ENCODE peak calls at places on chromosomes 11 and 22, in seven cellular contexts. One of them, this sample, is unnamed.

GRCh38 chr11:119218141-119218878 is 12.2 kb downstream of the CBL start:
- DNase-seq in IMR-90: peak; percentile 99
- DNase-seq in right lobe of liver: no peak
- DNase-seq in ovary: no peak
- DNase-seq in PC-3: peak; percentile 99
- DNase-seq in fibroblast of lung: peak; percentile 99
- DNase-seq in cardiac muscle cell: no peak
- DNase-seq in this sample: no peak

GRCh38 chr11:119173453-119173852 is 4.9 kb downstream of the NLRX1 start:
- DNase-seq in PC-3: no peak
- DNase-seq in cardiac muscle cell: no peak
- DNase-seq in right lobe of liver: no peak
- DNase-seq in fibroblast of lung: no peak
- DNase-seq in IMR-90: no peak
- DNase-seq in ovary: no peak
- DNase-seq in this sample: no peak

GRCh38 chr11:70865356-70865755 is 387.0 kb downstream of the SHANK2 start:
- DNase-seq in PC-3: no peak
- DNase-seq in cardiac muscle cell: no peak
- DNase-seq in ovary: no peak
- DNase-seq in IMR-90: no peak
- DNase-seq in right lobe of liver: no peak
- DNase-seq in fibroblast of lung: no peak
- DNase-seq in this sample: no peak

GRCh38 chr11:131305005-131305404 is 65.4 kb upstream of the NTM start:
- DNase-seq in right lobe of liver: no peak
- DNase-seq in cardiac muscle cell: no peak
- DNase-seq in PC-3: no peak
- DNase-seq in fibroblast of lung: no peak
- DNase-seq in ovary: no peak
- DNase-seq in IMR-90: peak; percentile 57
- DNase-seq in this sample: no peak

GRCh38 chr22:49533886-49534285 is 293.8 kb downstream of the BRD1 start:
- DNase-seq in right lobe of liver: peak; percentile 28
- DNase-seq in PC-3: no peak
- DNase-seq in fibroblast of lung: no peak
- DNase-seq in IMR-90: no peak
- DNase-seq in cardiac muscle cell: no peak
- DNase-seq in ovary: no peak
- DNase-seq in this sample: no peak

GRCh38 chr11:74004046-74004693 is 4.7 kb downstream of the UCP3 start:
- DNase-seq in ovary: no peak
- DNase-seq in IMR-90: no peak
- DNase-seq in cardiac muscle cell: no peak
- DNase-seq in right lobe of liver: no peak
- DNase-seq in PC-3: no peak
- DNase-seq in fibroblast of lung: no peak
- DNase-seq in this sample: no peak

GRCh38 chr11:9750551-9750950 is 86.7 kb downstream of the SWAP70 start:
- DNase-seq in fibroblast of lung: no peak
- DNase-seq in right lobe of liver: no peak
- DNase-seq in ovary: no peak
- DNase-seq in IMR-90: no peak
- DNase-seq in cardiac muscle cell: no peak
- DNase-seq in PC-3: peak; percentile 20
- DNase-seq in this sample: no peak

GRCh38 chr11:130403967-130404366 is 24.4 kb downstream of the ADAMTS8 start:
- DNase-seq in right lobe of liver: no peak
- DNase-seq in IMR-90: no peak
- DNase-seq in fibroblast of lung: no peak
- DNase-seq in cardiac muscle cell: no peak
- DNase-seq in PC-3: no peak
- DNase-seq in ovary: no peak
- DNase-seq in this sample: no peak

GRCh38 chr11:77704029-77704428 is 66.4 kb upstream of the CLNS1A start:
- DNase-seq in PC-3: no peak
- DNase-seq in right lobe of liver: no peak
- DNase-seq in IMR-90: no peak
- DNase-seq in cardiac muscle cell: no peak
- DNase-seq in ovary: no peak
- DNase-seq in fibroblast of lung: no peak
- DNase-seq in this sample: no peak

GRCh38 chr11:86608251-86608799 is 64.1 kb downstream of the ME3 start:
- DNase-seq in IMR-90: peak; percentile 80
- DNase-seq in PC-3: peak; percentile 82
- DNase-seq in ovary: peak; percentile 79
- DNase-seq in right lobe of liver: peak; percentile 76
- DNase-seq in cardiac muscle cell: peak; percentile 61
- DNase-seq in fibroblast of lung: peak; percentile 68
- DNase-seq in this sample: peak; percentile 61

GRCh38 chr11:68066742-68067141 is 27.9 kb downstream of the TCIRG1 start:
- DNase-seq in fibroblast of lung: peak; percentile 40
- DNase-seq in cardiac muscle cell: no peak
- DNase-seq in right lobe of liver: peak; percentile 41
- DNase-seq in ovary: no peak
- DNase-seq in IMR-90: no peak
- DNase-seq in PC-3: no peak
- DNase-seq in this sample: no peak

GRCh38 chr22:23256986-23257888 is 76.9 kb downstream of the BCR start:
- DNase-seq in fibroblast of lung: no peak
- DNase-seq in right lobe of liver: peak; percentile 84
- DNase-seq in IMR-90: no peak
- DNase-seq in ovary: peak; percentile 78
- DNase-seq in PC-3: no peak
- DNase-seq in cardiac muscle cell: peak; percentile 49
- DNase-seq in this sample: peak; percentile 82

GRCh38 chr11:67705264-67705663 is 30.8 kb upstream of the ALDH3B2 start:
- DNase-seq in fibroblast of lung: no peak
- DNase-seq in cardiac muscle cell: no peak
- DNase-seq in PC-3: no peak
- DNase-seq in IMR-90: no peak
- DNase-seq in ovary: no peak
- DNase-seq in right lobe of liver: no peak
- DNase-seq in this sample: no peak

GRCh38 chr11:35363246-35364100 is 55.9 kb downstream of the SLC1A2 start:
- DNase-seq in cardiac muscle cell: no peak
- DNase-seq in IMR-90: no peak
- DNase-seq in ovary: peak; percentile 20
- DNase-seq in PC-3: no peak
- DNase-seq in fibroblast of lung: no peak
- DNase-seq in right lobe of liver: no peak
- DNase-seq in this sample: peak; percentile 51

GRCh38 chr11:114215871-114216803 is 80.1 kb upstream of the NNMT start:
- DNase-seq in ovary: no peak
- DNase-seq in cardiac muscle cell: peak; percentile 96
- DNase-seq in fibroblast of lung: no peak
- DNase-seq in PC-3: no peak
- DNase-seq in right lobe of liver: no peak
- DNase-seq in IMR-90: no peak
- DNase-seq in this sample: peak; percentile 69

GRCh38 chr22:46516638-46517037 is 20.8 kb downstream of the CELSR1 start:
- DNase-seq in fibroblast of lung: no peak
- DNase-seq in IMR-90: no peak
- DNase-seq in ovary: no peak
- DNase-seq in cardiac muscle cell: no peak
- DNase-seq in PC-3: no peak
- DNase-seq in right lobe of liver: no peak
- DNase-seq in this sample: no peak

GRCh38 chr11:18727499-18728236 is 1.7 kb upstream of the IGSF22 start:
- DNase-seq in IMR-90: peak; percentile 16
- DNase-seq in cardiac muscle cell: peak; percentile 65
- DNase-seq in ovary: peak; percentile 50
- DNase-seq in PC-3: peak; percentile 63
- DNase-seq in right lobe of liver: no peak
- DNase-seq in fibroblast of lung: peak; percentile 8
- DNase-seq in this sample: peak; percentile 31

GRCh38 chr11:6920702-6921101 is at the start of gene OR2D3:
- DNase-seq in right lobe of liver: no peak
- DNase-seq in fibroblast of lung: no peak
- DNase-seq in ovary: no peak
- DNase-seq in cardiac muscle cell: no peak
- DNase-seq in PC-3: no peak
- DNase-seq in IMR-90: no peak
- DNase-seq in this sample: no peak

GRCh38 chr11:19218801-19219460 is 17.1 kb upstream of the CSRP3 start:
- DNase-seq in PC-3: no peak
- DNase-seq in fibroblast of lung: peak; percentile 14
- DNase-seq in IMR-90: no peak
- DNase-seq in ovary: no peak
- DNase-seq in right lobe of liver: no peak
- DNase-seq in cardiac muscle cell: no peak
- DNase-seq in this sample: peak; percentile 74

GRCh38 chr11:61488651-61489291 is 19.8 kb upstream of the LRRC10B start:
- DNase-seq in cardiac muscle cell: peak; percentile 42
- DNase-seq in PC-3: peak; percentile 90
- DNase-seq in fibroblast of lung: peak; percentile 23
- DNase-seq in IMR-90: no peak
- DNase-seq in right lobe of liver: peak; percentile 97
- DNase-seq in ovary: peak; percentile 64
- DNase-seq in this sample: peak; percentile 90

GRCh38 chr11:64419818-64420485 is 61.0 kb downstream of the RPS6KA4 start:
- DNase-seq in right lobe of liver: no peak
- DNase-seq in cardiac muscle cell: no peak
- DNase-seq in fibroblast of lung: peak; percentile 19
- DNase-seq in IMR-90: no peak
- DNase-seq in PC-3: no peak
- DNase-seq in ovary: no peak
- DNase-seq in this sample: no peak

DNA sequence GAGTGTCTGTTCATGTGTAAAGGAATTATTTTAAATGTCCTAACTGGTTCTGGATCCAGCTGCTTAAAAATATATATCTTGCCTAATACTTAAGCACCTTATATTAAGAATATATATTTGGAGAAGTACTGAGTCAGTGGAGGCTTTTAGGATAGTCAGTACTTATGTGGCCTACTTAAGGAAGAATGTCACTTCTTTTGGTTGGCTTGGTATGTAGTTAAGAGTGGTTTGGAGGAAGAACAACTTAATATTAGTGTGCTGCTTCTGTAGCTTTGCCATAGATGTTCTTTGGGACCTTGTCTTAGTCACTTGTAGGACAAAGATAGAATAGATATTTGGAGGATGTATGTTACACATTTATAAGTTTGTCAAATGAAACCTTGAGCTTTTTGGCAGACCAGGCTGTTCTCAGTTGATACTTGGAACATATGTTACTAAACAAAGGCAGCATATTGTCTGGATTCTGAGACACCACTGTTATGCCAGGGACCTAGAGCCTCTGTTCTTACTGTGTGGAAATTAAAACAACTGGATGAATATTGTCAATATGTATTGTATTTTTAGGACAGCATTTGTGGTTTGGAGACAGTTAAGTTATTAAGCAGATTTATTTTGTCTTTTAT is 4.9 kb downstream of the HIPK3 start:
- DNase-seq in fibroblast of lung: peak; percentile 62
- DNase-seq in PC-3: peak; percentile 6
- DNase-seq in right lobe of liver: no peak
- DNase-seq in ovary: no peak
- DNase-seq in cardiac muscle cell: peak; percentile 8
- DNase-seq in IMR-90: peak; percentile 24
- DNase-seq in this sample: no peak
- H3K27ac ChIP-seq in fibroblast of lung: no peak overlapping the region
- H3K27ac ChIP-seq in PC-3: no peak overlapping the region
- H3K27ac ChIP-seq in right lobe of liver: no peak overlapping the region
- H3K27ac ChIP-seq in ovary: peak overlapping the region; percentile 56
- H3K27ac ChIP-seq in cardiac muscle cell: peak overlapping the region; percentile 75
- H3K27ac ChIP-seq in IMR-90: no peak overlapping the region
- H3K27ac ChIP-seq in this sample: no peak overlapping the region

DNA sequence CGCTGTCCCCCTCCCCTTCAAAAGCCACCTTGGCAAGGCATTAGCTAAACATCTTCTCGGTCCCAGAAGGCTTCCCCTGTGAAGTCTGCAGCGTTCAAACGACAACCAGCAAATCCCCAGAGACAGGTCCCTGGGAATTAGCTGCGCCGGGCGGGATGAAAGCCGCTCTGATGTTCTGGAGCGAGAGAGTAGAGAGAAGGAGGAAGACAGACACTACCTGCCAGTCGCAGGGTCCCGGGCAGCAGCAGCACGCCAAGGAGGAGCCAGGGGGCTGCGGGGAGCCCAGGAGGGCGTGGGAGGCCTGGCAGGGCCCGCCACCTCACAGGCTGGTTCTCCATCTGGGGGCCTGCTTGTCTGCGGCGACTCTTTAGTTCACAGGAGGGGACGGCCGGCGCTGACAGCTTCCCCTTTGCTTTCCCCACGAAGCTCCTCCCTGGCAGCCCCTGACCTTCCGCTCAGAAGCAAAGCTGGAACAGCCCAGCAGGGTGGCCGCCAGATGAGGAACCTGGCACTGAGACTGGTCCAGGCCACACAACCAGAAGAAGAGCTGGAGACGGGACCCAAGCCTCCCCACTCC is at the start of gene NFAM1:
- DNase-seq in cardiac muscle cell: no peak
- DNase-seq in IMR-90: no peak
- DNase-seq in ovary: no peak
- DNase-seq in PC-3: no peak
- DNase-seq in right lobe of liver: peak; percentile 65
- DNase-seq in fibroblast of lung: no peak
- DNase-seq in this sample: peak; percentile 85
- H3K4me3 ChIP-seq in cardiac muscle cell: no peak within 1 kb of the TSS
- H3K4me3 ChIP-seq in IMR-90: no peak within 1 kb of the TSS
- H3K4me3 ChIP-seq in ovary: no peak within 1 kb of the TSS
- H3K4me3 ChIP-seq in PC-3: no peak within 1 kb of the TSS
- H3K4me3 ChIP-seq in right lobe of liver: peak within 1 kb of the TSS; percentile 27
- H3K4me3 ChIP-seq in fibroblast of lung: no peak within 1 kb of the TSS
- H3K4me3 ChIP-seq in this sample: no peak within 1 kb of the TSS

GRCh38 chr11:121071456-121072236 is 29.4 kb upstream of the TECTA start:
- DNase-seq in right lobe of liver: no peak
- DNase-seq in cardiac muscle cell: peak; percentile 29
- DNase-seq in fibroblast of lung: no peak
- DNase-seq in IMR-90: no peak
- DNase-seq in PC-3: no peak
- DNase-seq in ovary: no peak
- DNase-seq in this sample: no peak
- H3K27ac ChIP-seq in right lobe of liver: no peak overlapping the region
- H3K27ac ChIP-seq in cardiac muscle cell: peak overlapping the region; percentile 38
- H3K27ac ChIP-seq in fibroblast of lung: no peak overlapping the region
- H3K27ac ChIP-seq in IMR-90: no peak overlapping the region
- H3K27ac ChIP-seq in PC-3: no peak overlapping the region
- H3K27ac ChIP-seq in ovary: peak overlapping the region; percentile 61
- H3K27ac ChIP-seq in this sample: peak overlapping the region; percentile 64

GRCh38 chr11:111417011-111417765 is 38.1 kb upstream of the POU2AF1 start:
- DNase-seq in ovary: no peak
- DNase-seq in cardiac muscle cell: no peak
- DNase-seq in IMR-90: peak; percentile 73
- DNase-seq in right lobe of liver: no peak
- DNase-seq in fibroblast of lung: no peak
- DNase-seq in PC-3: no peak
- DNase-seq in this sample: no peak

GRCh38 chr11:111419641-111420327 is 40.7 kb upstream of the POU2AF1 start:
- DNase-seq in fibroblast of lung: no peak
- DNase-seq in PC-3: no peak
- DNase-seq in ovary: no peak
- DNase-seq in right lobe of liver: peak; percentile 85
- DNase-seq in IMR-90: no peak
- DNase-seq in cardiac muscle cell: no peak
- DNase-seq in this sample: no peak

GRCh38 chr11:111417766-111418435 is 38.8 kb upstream of the POU2AF1 start:
- DNase-seq in cardiac muscle cell: no peak
- DNase-seq in ovary: peak; percentile 75
- DNase-seq in right lobe of liver: no peak
- DNase-seq in IMR-90: peak; percentile 99
- DNase-seq in PC-3: no peak
- DNase-seq in fibroblast of lung: peak; percentile 71
- DNase-seq in this sample: no peak

GRCh38 chr11:111418436-111418787 is 39.3 kb upstream of the POU2AF1 start:
- DNase-seq in cardiac muscle cell: no peak
- DNase-seq in PC-3: no peak
- DNase-seq in right lobe of liver: no peak
- DNase-seq in fibroblast of lung: no peak
- DNase-seq in IMR-90: no peak
- DNase-seq in ovary: no peak
- DNase-seq in this sample: no peak

GRCh38 chr11:111419181-111419580 is 40.1 kb upstream of the POU2AF1 start:
- DNase-seq in right lobe of liver: no peak
- DNase-seq in IMR-90: no peak
- DNase-seq in PC-3: no peak
- DNase-seq in cardiac muscle cell: no peak
- DNase-seq in fibroblast of lung: no peak
- DNase-seq in ovary: no peak
- DNase-seq in this sample: no peak
- H3K4me3 ChIP-seq in right lobe of liver: no peak overlapping the region
- H3K4me3 ChIP-seq in IMR-90: no peak overlapping the region
- H3K4me3 ChIP-seq in PC-3: no peak overlapping the region
- H3K4me3 ChIP-seq in cardiac muscle cell: no peak overlapping the region
- H3K4me3 ChIP-seq in fibroblast of lung: no peak overlapping the region
- H3K4me3 ChIP-seq in ovary: no peak overlapping the region
- H3K4me3 ChIP-seq in this sample: no peak overlapping the region

This sample was measured in right cardiac atrium.